ENCODE peak calls at places on chromosomes 12 and 14, in ten cellular contexts. One of them, this sample, is unnamed.

GRCh38 chr12:52020539-52021336 is 14.0 kb downstream of the TAMALIN start:
- DNase-seq in activated CD4-positive, alpha-beta memory T cell treated with anti-CD3 and anti-CD28 coated beads for 36 hours: peak
- DNase-seq in fibroblast of lung: peak
- DNase-seq in GOT3: no peak
- DNase-seq in body of pancreas: peak
- DNase-seq in RWPE1: peak
- DNase-seq in GM23338: peak
- DNase-seq in mucosa of gallbladder: no peak
- DNase-seq in PC-3: peak
- DNase-seq in iris pigment epithelial cell: no peak
- DNase-seq in this sample: peak

GRCh38 chr12:19792028-19792427 is 352.7 kb downstream of the AEBP2 start:
- DNase-seq in body of pancreas: no peak
- DNase-seq in GOT3: no peak
- DNase-seq in PC-3: no peak
- DNase-seq in activated CD4-positive, alpha-beta memory T cell treated with anti-CD3 and anti-CD28 coated beads for 36 hours: no peak
- DNase-seq in RWPE1: no peak
- DNase-seq in GM23338: no peak
- DNase-seq in fibroblast of lung: no peak
- DNase-seq in iris pigment epithelial cell: no peak
- DNase-seq in mucosa of gallbladder: no peak
- DNase-seq in this sample: no peak

GRCh38 chr14:98899441-98899840 is 372.6 kb downstream of the BCL11B start:
- DNase-seq in PC-3: no peak
- DNase-seq in activated CD4-positive, alpha-beta memory T cell treated with anti-CD3 and anti-CD28 coated beads for 36 hours: no peak
- DNase-seq in fibroblast of lung: no peak
- DNase-seq in GOT3: no peak
- DNase-seq in GM23338: no peak
- DNase-seq in mucosa of gallbladder: no peak
- DNase-seq in body of pancreas: no peak
- DNase-seq in iris pigment epithelial cell: no peak
- DNase-seq in RWPE1: no peak
- DNase-seq in this sample: no peak

GRCh38 chr12:57756406-57757341 is 1.8 kb downstream of the MARCHF9 start:
- DNase-seq in GOT3: no peak
- DNase-seq in body of pancreas: no peak
- DNase-seq in mucosa of gallbladder: no peak
- DNase-seq in fibroblast of lung: no peak
- DNase-seq in RWPE1: peak
- DNase-seq in GM23338: peak
- DNase-seq in PC-3: no peak
- DNase-seq in iris pigment epithelial cell: no peak
- DNase-seq in activated CD4-positive, alpha-beta memory T cell treated with anti-CD3 and anti-CD28 coated beads for 36 hours: peak
- DNase-seq in this sample: peak

GRCh38 chr12:9095322-9095721 is 20.4 kb downstream of the A2M start:
- DNase-seq in fibroblast of lung: no peak
- DNase-seq in GOT3: no peak
- DNase-seq in activated CD4-positive, alpha-beta memory T cell treated with anti-CD3 and anti-CD28 coated beads for 36 hours: no peak
- DNase-seq in body of pancreas: no peak
- DNase-seq in iris pigment epithelial cell: no peak
- DNase-seq in RWPE1: no peak
- DNase-seq in GM23338: no peak
- DNase-seq in mucosa of gallbladder: no peak
- DNase-seq in PC-3: no peak
- DNase-seq in this sample: no peak

GRCh38 chr12:80598004-80598606 is 109.3 kb upstream of the MYF6 start:
- DNase-seq in body of pancreas: peak
- DNase-seq in fibroblast of lung: peak
- DNase-seq in GOT3: no peak
- DNase-seq in PC-3: peak
- DNase-seq in RWPE1: peak
- DNase-seq in iris pigment epithelial cell: peak
- DNase-seq in GM23338: peak
- DNase-seq in activated CD4-positive, alpha-beta memory T cell treated with anti-CD3 and anti-CD28 coated beads for 36 hours: no peak
- DNase-seq in mucosa of gallbladder: no peak
- DNase-seq in this sample: peak

GRCh38 chr12:98406378-98406777 is 109.0 kb upstream of the TMPO start:
- DNase-seq in fibroblast of lung: no peak
- DNase-seq in GOT3: no peak
- DNase-seq in activated CD4-positive, alpha-beta memory T cell treated with anti-CD3 and anti-CD28 coated beads for 36 hours: no peak
- DNase-seq in RWPE1: no peak
- DNase-seq in body of pancreas: no peak
- DNase-seq in GM23338: no peak
- DNase-seq in iris pigment epithelial cell: no peak
- DNase-seq in PC-3: no peak
- DNase-seq in mucosa of gallbladder: no peak
- DNase-seq in this sample: no peak

GRCh38 chr14:52363001-52363704 is 49.0 kb downstream of the PTGER2 start:
- DNase-seq in activated CD4-positive, alpha-beta memory T cell treated with anti-CD3 and anti-CD28 coated beads for 36 hours: no peak
- DNase-seq in body of pancreas: no peak
- DNase-seq in iris pigment epithelial cell: no peak
- DNase-seq in PC-3: no peak
- DNase-seq in fibroblast of lung: no peak
- DNase-seq in GM23338: no peak
- DNase-seq in RWPE1: no peak
- DNase-seq in GOT3: no peak
- DNase-seq in mucosa of gallbladder: no peak
- DNase-seq in this sample: no peak

GRCh38 chr12:916712-917445 is 32.6 kb downstream of the RAD52 start:
- DNase-seq in PC-3: no peak
- DNase-seq in mucosa of gallbladder: no peak
- DNase-seq in body of pancreas: no peak
- DNase-seq in iris pigment epithelial cell: no peak
- DNase-seq in GOT3: no peak
- DNase-seq in activated CD4-positive, alpha-beta memory T cell treated with anti-CD3 and anti-CD28 coated beads for 36 hours: no peak
- DNase-seq in GM23338: no peak
- DNase-seq in fibroblast of lung: no peak
- DNase-seq in RWPE1: no peak
- DNase-seq in this sample: no peak

GRCh38 chr14:69107407-69108003 is 45.4 kb downstream of the DCAF5 start:
- DNase-seq in mucosa of gallbladder: peak
- DNase-seq in PC-3: peak
- DNase-seq in iris pigment epithelial cell: peak
- DNase-seq in body of pancreas: peak
- DNase-seq in GM23338: peak
- DNase-seq in GOT3: no peak
- DNase-seq in RWPE1: peak
- DNase-seq in activated CD4-positive, alpha-beta memory T cell treated with anti-CD3 and anti-CD28 coated beads for 36 hours: peak
- DNase-seq in fibroblast of lung: peak
- DNase-seq in this sample: peak

GRCh38 chr14:99278836-99279235 is 6.8 kb upstream of the BCL11B start:
- DNase-seq in iris pigment epithelial cell: no peak
- DNase-seq in fibroblast of lung: no peak
- DNase-seq in RWPE1: no peak
- DNase-seq in GM23338: no peak
- DNase-seq in body of pancreas: no peak
- DNase-seq in activated CD4-positive, alpha-beta memory T cell treated with anti-CD3 and anti-CD28 coated beads for 36 hours: no peak
- DNase-seq in mucosa of gallbladder: no peak
- DNase-seq in GOT3: no peak
- DNase-seq in PC-3: no peak
- DNase-seq in this sample: no peak

GRCh38 chr14:89265229-89265628 is 151.8 kb downstream of the FOXN3 start:
- DNase-seq in GOT3: no peak
- DNase-seq in body of pancreas: no peak
- DNase-seq in iris pigment epithelial cell: no peak
- DNase-seq in RWPE1: no peak
- DNase-seq in activated CD4-positive, alpha-beta memory T cell treated with anti-CD3 and anti-CD28 coated beads for 36 hours: no peak
- DNase-seq in fibroblast of lung: no peak
- DNase-seq in PC-3: no peak
- DNase-seq in mucosa of gallbladder: no peak
- DNase-seq in GM23338: no peak
- DNase-seq in this sample: peak

GRCh38 chr12:132389526-132390286 is 60.3 kb upstream of the GALNT9 start:
- DNase-seq in GOT3: no peak
- DNase-seq in fibroblast of lung: no peak
- DNase-seq in iris pigment epithelial cell: no peak
- DNase-seq in GM23338: no peak
- DNase-seq in activated CD4-positive, alpha-beta memory T cell treated with anti-CD3 and anti-CD28 coated beads for 36 hours: no peak
- DNase-seq in mucosa of gallbladder: no peak
- DNase-seq in RWPE1: no peak
- DNase-seq in body of pancreas: no peak
- DNase-seq in PC-3: no peak
- DNase-seq in this sample: no peak

GRCh38 chr12:65826513-65827171 is 2.4 kb downstream of the HMGA2 start:
- DNase-seq in body of pancreas: no peak
- DNase-seq in fibroblast of lung: peak
- DNase-seq in RWPE1: peak
- DNase-seq in PC-3: peak
- DNase-seq in activated CD4-positive, alpha-beta memory T cell treated with anti-CD3 and anti-CD28 coated beads for 36 hours: no peak
- DNase-seq in iris pigment epithelial cell: peak
- DNase-seq in GM23338: peak
- DNase-seq in mucosa of gallbladder: no peak
- DNase-seq in GOT3: no peak
- DNase-seq in this sample: peak

GRCh38 chr12:62732861-62733427 is 202.0 kb downstream of the PPM1H start:
- DNase-seq in body of pancreas: no peak
- DNase-seq in PC-3: peak
- DNase-seq in fibroblast of lung: peak
- DNase-seq in GM23338: no peak
- DNase-seq in iris pigment epithelial cell: peak
- DNase-seq in GOT3: no peak
- DNase-seq in activated CD4-positive, alpha-beta memory T cell treated with anti-CD3 and anti-CD28 coated beads for 36 hours: no peak
- DNase-seq in RWPE1: peak
- DNase-seq in mucosa of gallbladder: peak
- DNase-seq in this sample: no peak

GRCh38 chr12:1646908-1647669 is 18.1 kb downstream of the WNT5B start:
- DNase-seq in fibroblast of lung: no peak
- DNase-seq in iris pigment epithelial cell: no peak
- DNase-seq in mucosa of gallbladder: no peak
- DNase-seq in GM23338: no peak
- DNase-seq in PC-3: no peak
- DNase-seq in RWPE1: no peak
- DNase-seq in body of pancreas: no peak
- DNase-seq in GOT3: no peak
- DNase-seq in activated CD4-positive, alpha-beta memory T cell treated with anti-CD3 and anti-CD28 coated beads for 36 hours: no peak
- DNase-seq in this sample: peak

GRCh38 chr14:64628940-64629403 is 75.3 kb upstream of the PLEKHG3 start:
- DNase-seq in PC-3: peak
- DNase-seq in GM23338: no peak
- DNase-seq in RWPE1: peak
- DNase-seq in activated CD4-positive, alpha-beta memory T cell treated with anti-CD3 and anti-CD28 coated beads for 36 hours: no peak
- DNase-seq in iris pigment epithelial cell: peak
- DNase-seq in mucosa of gallbladder: no peak
- DNase-seq in body of pancreas: no peak
- DNase-seq in GOT3: peak
- DNase-seq in fibroblast of lung: peak
- DNase-seq in this sample: no peak

GRCh38 chr12:49089831-49090773 is 4.5 kb downstream of the DHH start:
- DNase-seq in fibroblast of lung: peak
- DNase-seq in RWPE1: no peak
- DNase-seq in iris pigment epithelial cell: peak
- DNase-seq in activated CD4-positive, alpha-beta memory T cell treated with anti-CD3 and anti-CD28 coated beads for 36 hours: peak
- DNase-seq in mucosa of gallbladder: no peak
- DNase-seq in GM23338: peak
- DNase-seq in PC-3: peak
- DNase-seq in body of pancreas: peak
- DNase-seq in GOT3: no peak
- DNase-seq in this sample: peak

GRCh38 chr12:54294914-54295566 is 5.8 kb downstream of the NFE2 start:
- DNase-seq in PC-3: no peak
- DNase-seq in body of pancreas: no peak
- DNase-seq in GOT3: no peak
- DNase-seq in activated CD4-positive, alpha-beta memory T cell treated with anti-CD3 and anti-CD28 coated beads for 36 hours: no peak
- DNase-seq in GM23338: no peak
- DNase-seq in RWPE1: no peak
- DNase-seq in iris pigment epithelial cell: no peak
- DNase-seq in mucosa of gallbladder: no peak
- DNase-seq in fibroblast of lung: no peak
- DNase-seq in this sample: no peak

GRCh38 chr14:69695664-69696527 is 71.0 kb upstream of the SRSF5 start:
- DNase-seq in PC-3: no peak
- DNase-seq in RWPE1: no peak
- DNase-seq in iris pigment epithelial cell: peak
- DNase-seq in activated CD4-positive, alpha-beta memory T cell treated with anti-CD3 and anti-CD28 coated beads for 36 hours: no peak
- DNase-seq in fibroblast of lung: peak
- DNase-seq in body of pancreas: peak
- DNase-seq in GOT3: no peak
- DNase-seq in mucosa of gallbladder: no peak
- DNase-seq in GM23338: no peak
- DNase-seq in this sample: peak

GRCh38 chr12:82832091-82832490 is 145.4 kb downstream of the TMTC2 start:
- DNase-seq in GOT3: no peak
- DNase-seq in iris pigment epithelial cell: no peak
- DNase-seq in mucosa of gallbladder: no peak
- DNase-seq in PC-3: no peak
- DNase-seq in RWPE1: no peak
- DNase-seq in GM23338: no peak
- DNase-seq in fibroblast of lung: no peak
- DNase-seq in activated CD4-positive, alpha-beta memory T cell treated with anti-CD3 and anti-CD28 coated beads for 36 hours: no peak
- DNase-seq in body of pancreas: no peak
- DNase-seq in this sample: no peak

GRCh38 chr12:89161553-89161952 is 190.7 kb downstream of the DUSP6 start:
- DNase-seq in fibroblast of lung: no peak
- DNase-seq in activated CD4-positive, alpha-beta memory T cell treated with anti-CD3 and anti-CD28 coated beads for 36 hours: no peak
- DNase-seq in mucosa of gallbladder: no peak
- DNase-seq in body of pancreas: no peak
- DNase-seq in iris pigment epithelial cell: no peak
- DNase-seq in RWPE1: no peak
- DNase-seq in GM23338: no peak
- DNase-seq in PC-3: no peak
- DNase-seq in GOT3: no peak
- DNase-seq in this sample: no peak

GRCh38 chr12:52975820-52976573 is 27.1 kb downstream of the KRT18 start:
- DNase-seq in iris pigment epithelial cell: no peak
- DNase-seq in GOT3: no peak
- DNase-seq in PC-3: peak
- DNase-seq in activated CD4-positive, alpha-beta memory T cell treated with anti-CD3 and anti-CD28 coated beads for 36 hours: no peak
- DNase-seq in RWPE1: no peak
- DNase-seq in body of pancreas: no peak
- DNase-seq in GM23338: peak
- DNase-seq in mucosa of gallbladder: peak
- DNase-seq in fibroblast of lung: no peak
- DNase-seq in this sample: peak

GRCh38 chr12:15788266-15789214 is 648 bp downstream of the EPS8 start:
- DNase-seq in fibroblast of lung: peak
- DNase-seq in activated CD4-positive, alpha-beta memory T cell treated with anti-CD3 and anti-CD28 coated beads for 36 hours: peak
- DNase-seq in iris pigment epithelial cell: peak
- DNase-seq in RWPE1: peak
- DNase-seq in PC-3: peak
- DNase-seq in mucosa of gallbladder: peak
- DNase-seq in GOT3: no peak
- DNase-seq in body of pancreas: peak
- DNase-seq in GM23338: peak
- DNase-seq in this sample: peak

GRCh38 chr14:98700748-98701147 is 571.2 kb downstream of the BCL11B start:
- DNase-seq in PC-3: no peak
- DNase-seq in iris pigment epithelial cell: no peak
- DNase-seq in GM23338: no peak
- DNase-seq in RWPE1: no peak
- DNase-seq in fibroblast of lung: no peak
- DNase-seq in GOT3: no peak
- DNase-seq in body of pancreas: no peak
- DNase-seq in mucosa of gallbladder: peak
- DNase-seq in activated CD4-positive, alpha-beta memory T cell treated with anti-CD3 and anti-CD28 coated beads for 36 hours: no peak
- DNase-seq in this sample: no peak

GRCh38 chr14:91354979-91355685 is 62.5 kb downstream of the CCDC88C start:
- DNase-seq in RWPE1: no peak
- DNase-seq in body of pancreas: no peak
- DNase-seq in mucosa of gallbladder: no peak
- DNase-seq in GOT3: no peak
- DNase-seq in activated CD4-positive, alpha-beta memory T cell treated with anti-CD3 and anti-CD28 coated beads for 36 hours: peak
- DNase-seq in iris pigment epithelial cell: no peak
- DNase-seq in GM23338: peak
- DNase-seq in fibroblast of lung: no peak
- DNase-seq in PC-3: no peak
- DNase-seq in this sample: no peak

GRCh38 chr12:28217805-28218204 is 27.5 kb downstream of the CCDC91 start:
- DNase-seq in GM23338: no peak
- DNase-seq in iris pigment epithelial cell: no peak
- DNase-seq in body of pancreas: no peak
- DNase-seq in GOT3: no peak
- DNase-seq in PC-3: no peak
- DNase-seq in fibroblast of lung: no peak
- DNase-seq in RWPE1: no peak
- DNase-seq in activated CD4-positive, alpha-beta memory T cell treated with anti-CD3 and anti-CD28 coated beads for 36 hours: no peak
- DNase-seq in mucosa of gallbladder: no peak
- DNase-seq in this sample: no peak

GRCh38 chr14:101132588-101132987 is 229.1 kb upstream of the RTL1 start:
- DNase-seq in RWPE1: no peak
- DNase-seq in body of pancreas: no peak
- DNase-seq in iris pigment epithelial cell: no peak
- DNase-seq in GOT3: no peak
- DNase-seq in fibroblast of lung: no peak
- DNase-seq in activated CD4-positive, alpha-beta memory T cell treated with anti-CD3 and anti-CD28 coated beads for 36 hours: no peak
- DNase-seq in PC-3: no peak
- DNase-seq in mucosa of gallbladder: no peak
- DNase-seq in GM23338: no peak
- DNase-seq in this sample: no peak

This sample was measured in left kidney.